ENCODE peak calls at places on chromosomes 4 and X, in five cellular contexts. J is HepG2, V is suprapubic skin, O is stomach, D is K562. H is an unnamed sample.

GRCh38 chr4:813900-814299 is 12.0 kb downstream of the CPLX1 start:
- DNase-seq in J (peak), V (no peak), O (no peak), D (no peak), H (no peak)

GRCh38 chrX:38045697-38046096 is 39.3 kb downstream of the SYTL5 start:
- DNase-seq in J (no peak), V (no peak), O (peak), D (no peak), H (no peak)

GRCh38 chrX:45774961-45775360 is 574.3 kb upstream of the DIPK2B start:
- DNase-seq in O (no peak), J (no peak), D (no peak), V (no peak), H (peak)

GRCh38 chrX:103878466-103879151 is 46.6 kb upstream of the RAB9B start:
- DNase-seq in O (no peak), D (no peak), V (no peak), J (peak), H (no peak)

GRCh38 chrX:122586831-122587230 is 597.2 kb upstream of the GRIA3 start:
- DNase-seq in D (no peak), V (no peak), O (no peak), J (no peak), H (no peak)

GRCh38 chr4:86529450-86529849 is 64.7 kb upstream of the PTPN13 start:
- DNase-seq in D (no peak), V (no peak), J (no peak), O (no peak), H (no peak)

GRCh38 chr4:172547724-172548123 is 620.9 kb upstream of the GALNT7 start:
- DNase-seq in D (no peak), J (no peak), V (no peak), O (no peak), H (no peak)

GRCh38 chr4:66911898-66912297 is 633.4 kb downstream of the CENPC start:
- DNase-seq in V (no peak), D (no peak), J (no peak), O (no peak), H (no peak)

GRCh38 chrX:134625315-134625718 is 33.0 kb downstream of the PLAC1 start:
- DNase-seq in D (no peak), J (no peak), O (no peak), V (no peak), H (no peak)

GRCh38 chrX:123184858-123185251 is 777 bp downstream of the GRIA3 start:
- DNase-seq in D (no peak), O (no peak), V (peak), J (no peak), H (no peak)

GRCh38 chr4:113758361-113758760 is 3.2 kb downstream of the CAMK2D start:
- DNase-seq in O (no peak), D (no peak), V (no peak), J (no peak), H (no peak)

DNA sequence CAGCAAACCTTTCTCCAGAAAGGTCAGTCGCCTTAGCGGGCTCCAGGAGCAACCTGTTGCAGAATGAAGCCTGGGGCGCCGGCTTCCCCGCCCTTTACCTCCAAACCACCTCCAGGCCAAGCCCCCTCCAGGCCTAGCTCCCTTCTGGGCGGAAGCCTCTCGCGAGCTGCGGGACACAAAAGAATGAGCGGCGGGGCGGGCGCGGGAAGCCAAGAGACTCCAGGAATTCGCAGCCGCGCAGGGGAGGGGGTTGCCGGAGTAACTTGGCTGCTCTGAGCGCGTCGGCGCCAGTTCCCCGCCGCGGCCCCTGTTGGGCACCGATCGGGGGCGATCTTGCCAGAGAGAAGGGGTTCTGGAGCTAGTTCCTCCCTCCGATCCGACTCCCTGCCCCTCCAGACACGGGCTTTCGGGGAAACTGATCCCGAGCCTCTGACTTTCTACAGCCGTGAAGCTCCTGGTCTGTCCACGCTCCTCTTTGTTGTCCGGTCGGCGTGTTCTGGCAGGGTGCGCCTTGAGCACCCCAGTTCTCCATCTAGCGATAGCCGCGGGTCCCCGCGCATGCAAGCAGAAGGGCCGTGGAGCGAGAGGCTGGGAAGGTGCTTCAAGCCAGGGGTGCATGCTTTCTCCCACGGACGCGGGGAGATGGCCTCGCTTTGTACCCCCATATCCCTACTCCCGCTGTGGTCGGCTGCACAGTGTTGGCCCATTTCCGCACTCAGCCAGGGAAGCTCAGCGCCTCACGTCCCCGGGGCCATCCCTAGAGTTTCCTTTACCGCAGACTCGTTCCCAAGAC is 1.2 kb downstream of the PROM1 start:
- DNase-seq in D (no peak), O (no peak), J (peak), V (no peak), H (no peak)
- TF ChIP-seq POLR2AphosphoS5 in D (no peak), O (no peak), J (no peak), V (no peak), H (no peak)

GRCh38 chrX:35617836-35618235 is 180.3 kb upstream of the MAGEB16 start:
- DNase-seq in V (no peak), J (no peak), O (no peak), D (no peak), H (no peak)

GRCh38 chrX:35622601-35623000 is 175.5 kb upstream of the MAGEB16 start:
- DNase-seq in V (no peak), D (no peak), J (no peak), O (no peak), H (no peak)

GRCh38 chrX:35625714-35626113 is 172.4 kb upstream of the MAGEB16 start:
- DNase-seq in J (no peak), V (no peak), D (peak), O (no peak), H (no peak)

GRCh38 chrX:35626124-35626523 is 172.0 kb upstream of the MAGEB16 start:
- DNase-seq in D (no peak), V (no peak), O (no peak), J (no peak), H (no peak)

DNA sequence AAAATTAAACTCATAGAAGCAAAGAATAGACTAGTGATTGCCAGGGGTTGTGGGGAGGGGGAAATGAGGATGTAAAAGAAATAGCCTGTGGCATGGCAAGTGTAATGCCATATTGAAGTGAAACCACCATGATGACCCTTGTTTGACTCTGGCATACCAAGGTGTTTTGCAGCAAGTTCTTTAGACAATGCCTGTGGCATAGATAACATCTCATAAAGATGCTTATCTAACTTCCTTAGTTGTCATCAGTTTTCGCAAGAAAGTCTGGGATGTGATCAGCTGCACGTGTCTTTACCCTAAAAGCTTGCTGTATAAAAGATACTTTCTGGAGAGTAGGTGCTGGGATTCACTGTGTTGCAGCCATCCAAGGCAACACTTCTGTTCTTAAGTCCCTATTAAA is 176.1 kb upstream of the MAGEB16 start:
- DNase-seq in J (no peak), O (no peak), V (no peak), D (no peak), H (no peak)
- TF ChIP-seq EP300 in J (no peak), O (no peak), V (no peak), D (no peak), H (no peak)

GRCh38 chr4:164946810-164947209 is 30.6 kb downstream of the TRIM61 start:
- DNase-seq in V (no peak), J (no peak), O (no peak), D (no peak), H (no peak)
- TF ChIP-seq POLR2AphosphoS5 in V (no peak), J (no peak), O (no peak), D (no peak), H (no peak)

DNA sequence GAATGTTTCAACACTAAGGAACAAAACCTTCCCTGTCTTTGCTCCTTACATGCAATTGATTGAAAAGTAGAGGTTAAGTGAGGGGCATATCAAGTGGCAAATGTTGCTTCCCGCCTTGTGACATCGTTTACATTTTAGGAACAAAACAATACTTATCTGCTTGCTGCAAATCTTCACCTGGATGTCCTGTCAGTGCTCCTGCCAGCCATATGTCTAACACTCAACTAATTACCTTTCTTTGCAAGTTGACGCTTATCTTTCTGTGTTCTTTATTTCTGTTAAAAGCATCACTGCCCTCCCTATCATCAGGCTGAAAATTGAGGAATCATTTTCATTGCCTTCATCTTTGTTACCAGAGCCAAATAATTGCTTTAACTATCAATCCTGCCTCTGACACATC is 298.9 kb upstream of the ATOH1 start:
- DNase-seq in O (no peak), D (no peak), V (no peak), J (no peak), H (no peak)
- TF ChIP-seq EP300 in O (no peak), D (no peak), V (no peak), J (no peak), H (no peak)

DNA sequence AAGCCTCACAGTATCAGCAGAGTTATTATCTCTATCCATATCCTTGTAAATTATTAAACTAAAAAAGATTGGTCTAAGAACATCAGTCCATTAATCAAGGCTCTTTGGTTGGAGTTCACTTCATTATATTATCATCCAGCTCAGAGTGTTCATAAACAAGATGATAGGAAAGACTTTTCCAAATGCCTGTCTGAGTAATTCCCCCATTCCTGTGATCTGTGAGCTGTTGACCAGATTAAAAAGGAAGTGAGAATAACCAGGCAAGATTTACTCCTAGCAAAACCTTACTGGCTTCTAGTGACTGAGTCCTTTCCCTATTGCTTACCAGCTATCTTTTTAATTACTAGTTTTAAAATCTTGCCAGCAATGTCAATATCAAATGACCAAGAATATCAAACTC is 14.9 kb downstream of the PKD2 start:
- DNase-seq in D (no peak), O (no peak), V (no peak), J (no peak), H (no peak)
- TF ChIP-seq POLR2AphosphoS5 in D (no peak), O (no peak), V (no peak), J (no peak), H (no peak)

GRCh38 chr4:20158195-20158594 is 93.5 kb upstream of the SLIT2 start:
- DNase-seq in J (no peak), O (no peak), V (no peak), D (no peak), H (no peak)
- TF ChIP-seq EP300 in J (no peak), O (no peak), V (no peak), D (no peak), H (no peak)

DNA sequence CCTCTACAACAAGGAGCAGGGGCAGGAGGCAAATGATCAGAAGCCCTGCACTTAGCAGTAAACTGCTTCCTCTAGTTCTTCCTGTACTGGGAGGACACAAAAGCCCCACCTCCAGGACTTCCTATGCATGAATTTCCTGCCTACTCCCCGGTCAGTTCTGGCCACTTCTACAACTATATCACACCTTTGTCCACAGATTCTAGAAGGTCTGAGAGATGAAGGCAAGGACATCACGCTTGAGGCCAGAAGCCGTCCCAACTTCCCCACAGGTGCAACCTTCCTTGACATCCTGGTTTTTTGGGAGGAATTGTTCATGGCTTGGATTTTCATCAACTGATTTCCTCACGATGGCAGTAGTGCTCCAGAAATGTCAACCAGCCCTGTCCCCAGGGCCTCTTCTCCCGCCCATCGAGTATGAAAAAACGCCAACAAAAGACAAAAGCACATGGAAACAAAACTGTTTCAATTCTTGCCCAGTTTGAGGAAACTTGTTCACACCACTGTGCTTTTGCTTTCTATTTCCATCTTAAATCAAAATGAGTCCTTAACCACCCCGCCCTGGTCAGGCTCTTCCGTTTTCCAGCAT is 206.5 kb upstream of the STK26 start:
- DNase-seq in D (no peak), V (peak), J (no peak), O (peak), H (peak)
- TF ChIP-seq POLR2AphosphoS5 in D (no peak), V (no peak), J (no peak), O (no peak), H (no peak)